ENCODE peak calls at places on chromosomes 2 and 18, in four cellular contexts. One of them, this sample, is unnamed. For H3K4me1, the result is how much of the 10 kb centered on the place peaks cover.

GRCh38 chr2:10342245-10342951 is 39.7 kb downstream of the HPCAL1 start:
- DNase-seq in heart right ventricle: no peak
- DNase-seq in GM23248: peak
- DNase-seq in left ventricle myocardium inferior: no peak
- DNase-seq in this sample: no peak

GRCh38 chr2:30923575-30923974 is 116.3 kb upstream of the CAPN13 start:
- DNase-seq in GM23248: no peak
- DNase-seq in left ventricle myocardium inferior: no peak
- DNase-seq in heart right ventricle: no peak
- DNase-seq in this sample: no peak

GRCh38 chr2:23386422-23387220 is 1.6 kb downstream of the KLHL29 start:
- DNase-seq in left ventricle myocardium inferior: peak
- DNase-seq in GM23248: peak
- DNase-seq in heart right ventricle: no peak
- DNase-seq in this sample: no peak

GRCh38 chr2:3823748-3824147 is 120.4 kb downstream of the DCDC2C start:
- DNase-seq in heart right ventricle: no peak
- DNase-seq in left ventricle myocardium inferior: no peak
- DNase-seq in GM23248: peak
- DNase-seq in this sample: no peak

GRCh38 chr2:194491409-194492115 is 1165.5 kb upstream of the SLC39A10 start:
- DNase-seq in GM23248: no peak
- DNase-seq in heart right ventricle: no peak
- DNase-seq in left ventricle myocardium inferior: no peak
- DNase-seq in this sample: no peak

GRCh38 chr2:119011910-119012209 is 69.9 kb downstream of the MARCO start:
- DNase-seq in left ventricle myocardium inferior: no peak
- DNase-seq in GM23248: no peak
- DNase-seq in heart right ventricle: no peak
- DNase-seq in this sample: no peak

GRCh38 chr2:159518321-159519005 is 97.9 kb downstream of the BAZ2B start:
- DNase-seq in left ventricle myocardium inferior: no peak
- DNase-seq in GM23248: no peak
- DNase-seq in heart right ventricle: no peak
- DNase-seq in this sample: no peak

GRCh38 chr18:56121669-56122068 is 516.7 kb downstream of the TXNL1 start:
- DNase-seq in left ventricle myocardium inferior: no peak
- DNase-seq in GM23248: no peak
- DNase-seq in heart right ventricle: no peak
- DNase-seq in this sample: no peak

GRCh38 chr18:76874643-76875389 is 52.5 kb downstream of the ZNF236 start:
- DNase-seq in GM23248: no peak
- DNase-seq in heart right ventricle: no peak
- DNase-seq in left ventricle myocardium inferior: no peak
- DNase-seq in this sample: no peak

GRCh38 chr18:9855686-9856085 is 30.1 kb upstream of the TXNDC2 start:
- DNase-seq in left ventricle myocardium inferior: no peak
- DNase-seq in GM23248: no peak
- DNase-seq in heart right ventricle: no peak
- DNase-seq in this sample: no peak

GRCh38 chr2:15259356-15259756 is 301.8 kb downstream of the NBAS start:
- DNase-seq in heart right ventricle: no peak
- DNase-seq in left ventricle myocardium inferior: no peak
- DNase-seq in GM23248: no peak
- DNase-seq in this sample: no peak

DNA sequence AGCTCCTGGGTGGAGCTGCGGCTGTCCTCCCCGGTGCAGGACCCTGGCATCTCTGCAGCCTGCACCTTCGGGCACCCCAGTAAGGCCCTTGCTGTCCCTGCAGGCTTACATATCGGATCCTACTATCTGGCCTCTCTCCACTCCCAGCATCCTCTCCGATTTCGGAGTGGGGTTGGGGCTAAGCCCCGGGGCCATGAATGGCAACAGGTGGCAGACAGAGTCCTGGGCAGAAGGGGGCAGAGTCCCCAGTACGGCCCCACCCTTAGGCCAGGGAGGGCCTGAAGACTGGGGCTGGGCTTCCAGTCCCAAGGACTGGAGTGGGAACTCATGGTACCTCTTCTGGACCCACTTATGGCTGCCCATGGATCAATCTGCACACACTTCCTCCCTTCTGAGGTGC is 180.4 kb upstream of the MC4R start:
- DNase-seq in GM23248: no peak
- DNase-seq in left ventricle myocardium inferior: no peak
- DNase-seq in heart right ventricle: no peak
- DNase-seq in this sample: no peak
- H3K4me1 ChIP-seq in GM23248: under half
- H3K4me1 ChIP-seq in left ventricle myocardium inferior: under half
- H3K4me1 ChIP-seq in heart right ventricle: under half
- H3K4me1 ChIP-seq in this sample: under half

GRCh38 chr2:237626813-237627451 is 455 bp upstream of the LRRFIP1 start:
- DNase-seq in left ventricle myocardium inferior: no peak
- DNase-seq in GM23248: peak
- DNase-seq in heart right ventricle: no peak
- DNase-seq in this sample: no peak
- H3K4me1 ChIP-seq in left ventricle myocardium inferior: half or more
- H3K4me1 ChIP-seq in GM23248: under half
- H3K4me1 ChIP-seq in heart right ventricle: half or more
- H3K4me1 ChIP-seq in this sample: under half

GRCh38 chr2:179266271-179266670 is 1.6 kb upstream of the SESTD1 start:
- DNase-seq in left ventricle myocardium inferior: no peak
- DNase-seq in GM23248: no peak
- DNase-seq in heart right ventricle: no peak
- DNase-seq in this sample: no peak
- H3K4me1 ChIP-seq in left ventricle myocardium inferior: under half
- H3K4me1 ChIP-seq in GM23248: under half
- H3K4me1 ChIP-seq in heart right ventricle: under half
- H3K4me1 ChIP-seq in this sample: under half

DNA sequence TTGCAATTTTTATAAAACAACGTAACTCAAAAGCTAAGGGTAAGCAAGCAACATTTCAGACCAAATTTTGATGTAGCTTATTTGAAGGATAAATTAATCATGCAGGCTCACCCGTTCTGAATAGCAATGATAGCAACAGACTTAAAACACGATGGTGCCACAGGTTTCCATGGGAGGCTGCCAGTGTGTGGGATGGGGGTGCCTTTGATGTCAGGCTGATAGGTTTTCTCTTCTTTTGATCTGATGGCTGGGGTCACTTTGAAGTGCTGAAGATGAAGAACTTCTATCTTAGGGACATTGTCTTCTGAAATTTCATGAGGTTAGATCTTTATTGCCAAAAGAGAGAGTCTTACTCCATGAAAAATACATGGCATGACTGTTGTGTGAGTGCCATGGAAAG is 206.8 kb downstream of the LPIN1 start:
- DNase-seq in left ventricle myocardium inferior: no peak
- DNase-seq in GM23248: no peak
- DNase-seq in heart right ventricle: no peak
- DNase-seq in this sample: no peak
- H3K4me1 ChIP-seq in left ventricle myocardium inferior: under half
- H3K4me1 ChIP-seq in GM23248: under half
- H3K4me1 ChIP-seq in heart right ventricle: under half
- H3K4me1 ChIP-seq in this sample: under half

GRCh38 chr2:175154670-175155082 is 13.3 kb downstream of the ATF2 start:
- DNase-seq in left ventricle myocardium inferior: no peak
- DNase-seq in GM23248: peak
- DNase-seq in heart right ventricle: no peak
- DNase-seq in this sample: no peak
- H3K4me1 ChIP-seq in left ventricle myocardium inferior: half or more
- H3K4me1 ChIP-seq in GM23248: under half
- H3K4me1 ChIP-seq in heart right ventricle: half or more
- H3K4me1 ChIP-seq in this sample: under half

GRCh38 chr2:64203131-64204005 is 59.1 kb upstream of the PELI1 start:
- DNase-seq in heart right ventricle: no peak
- DNase-seq in GM23248: peak
- DNase-seq in left ventricle myocardium inferior: no peak
- DNase-seq in this sample: no peak

GRCh38 chr2:64202206-64202864 is 58.1 kb upstream of the PELI1 start:
- DNase-seq in heart right ventricle: no peak
- DNase-seq in GM23248: peak
- DNase-seq in left ventricle myocardium inferior: no peak
- DNase-seq in this sample: no peak

GRCh38 chr2:64204006-64204632 is 59.9 kb upstream of the PELI1 start:
- DNase-seq in heart right ventricle: peak
- DNase-seq in GM23248: peak
- DNase-seq in left ventricle myocardium inferior: peak
- DNase-seq in this sample: no peak

GRCh38 chr2:64204716-64205115 is 60.5 kb upstream of the PELI1 start:
- DNase-seq in left ventricle myocardium inferior: no peak
- DNase-seq in heart right ventricle: no peak
- DNase-seq in GM23248: no peak
- DNase-seq in this sample: no peak

DNA sequence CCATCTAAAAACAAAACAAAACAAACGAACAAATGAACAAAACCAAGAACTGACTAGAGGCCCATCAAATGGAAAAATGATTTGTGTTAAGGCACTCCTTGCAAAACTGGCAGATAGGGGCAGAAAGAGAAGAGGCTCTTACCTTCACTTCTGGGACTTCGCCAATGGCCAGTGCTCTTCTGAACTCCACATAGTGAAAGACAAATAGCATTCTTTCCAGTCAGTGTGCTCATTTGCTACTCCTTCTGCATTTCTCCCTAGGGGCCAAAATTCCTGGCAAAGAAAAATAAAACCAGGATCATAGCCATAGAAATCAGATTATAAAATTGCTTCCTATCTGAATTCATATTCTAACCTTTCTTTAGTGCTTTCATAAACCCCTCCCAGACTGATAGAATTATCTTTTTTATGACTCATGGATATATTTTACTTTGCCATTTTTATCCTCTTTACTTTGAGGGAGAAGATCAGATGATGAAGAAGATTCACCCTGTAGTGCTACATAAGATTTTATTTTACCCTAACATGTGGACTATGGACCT is 56.9 kb upstream of the PELI1 start:
- DNase-seq in GM23248: peak
- DNase-seq in left ventricle myocardium inferior: no peak
- DNase-seq in heart right ventricle: peak
- DNase-seq in this sample: no peak
- H3K4me1 ChIP-seq in GM23248: under half
- H3K4me1 ChIP-seq in left ventricle myocardium inferior: under half
- H3K4me1 ChIP-seq in heart right ventricle: half or more
- H3K4me1 ChIP-seq in this sample: under half

GRCh38 chr2:69494126-69494525 is 56.9 kb upstream of the NFU1 start:
- DNase-seq in left ventricle myocardium inferior: no peak
- DNase-seq in heart right ventricle: no peak
- DNase-seq in GM23248: no peak
- DNase-seq in this sample: no peak

GRCh38 chr2:69493268-69493667 is 56.0 kb upstream of the NFU1 start:
- DNase-seq in GM23248: no peak
- DNase-seq in heart right ventricle: peak
- DNase-seq in left ventricle myocardium inferior: peak
- DNase-seq in this sample: no peak

GRCh38 chr2:69491864-69492263 is 54.6 kb upstream of the NFU1 start:
- DNase-seq in left ventricle myocardium inferior: no peak
- DNase-seq in GM23248: no peak
- DNase-seq in heart right ventricle: no peak
- DNase-seq in this sample: no peak

GRCh38 chr2:69490486-69490885 is 53.3 kb upstream of the NFU1 start:
- DNase-seq in heart right ventricle: no peak
- DNase-seq in left ventricle myocardium inferior: no peak
- DNase-seq in GM23248: no peak
- DNase-seq in this sample: no peak

DNA sequence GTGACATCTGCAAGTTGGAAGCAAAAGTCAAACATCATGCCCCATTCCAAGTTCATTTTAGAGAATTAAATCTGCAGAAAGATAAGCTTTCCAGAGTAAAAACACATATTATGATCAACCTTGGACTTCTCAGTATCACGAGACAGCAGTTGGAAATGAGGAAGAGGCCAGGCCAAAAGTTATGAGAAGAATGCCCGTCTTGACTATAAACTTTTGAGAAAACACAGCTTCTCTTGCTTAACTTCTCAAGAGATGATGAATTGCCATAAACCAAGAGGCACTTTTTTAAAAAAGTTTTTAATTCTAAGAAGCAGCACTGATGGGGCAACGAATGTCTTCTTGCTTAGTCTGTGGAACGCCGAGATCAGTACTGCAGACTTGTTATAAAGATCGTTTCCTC is 52.6 kb upstream of the NFU1 start:
- DNase-seq in GM23248: no peak
- DNase-seq in heart right ventricle: no peak
- DNase-seq in left ventricle myocardium inferior: no peak
- DNase-seq in this sample: no peak
- H3K4me1 ChIP-seq in GM23248: under half
- H3K4me1 ChIP-seq in heart right ventricle: under half
- H3K4me1 ChIP-seq in left ventricle myocardium inferior: under half
- H3K4me1 ChIP-seq in this sample: under half

DNA sequence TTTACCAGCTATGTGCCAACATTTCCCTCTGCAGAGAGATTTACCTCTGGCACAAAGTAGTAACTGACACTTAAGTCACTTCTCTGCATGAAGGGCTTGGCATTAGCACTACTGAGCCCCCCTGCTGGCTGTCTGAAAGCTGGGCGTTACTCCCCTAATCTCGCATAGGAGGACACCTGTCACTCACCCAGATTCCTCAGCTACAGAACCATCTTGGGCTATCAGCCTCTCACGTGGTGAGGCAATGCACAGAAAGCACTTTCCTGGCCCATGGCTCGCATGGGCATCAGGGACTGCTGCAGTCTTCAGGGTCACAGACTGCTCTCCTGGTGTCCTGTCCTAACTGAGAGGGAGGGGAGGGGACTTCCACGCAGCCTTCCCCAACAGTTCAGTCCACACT is 12.0 kb downstream of the SERPINE2 start:
- DNase-seq in heart right ventricle: no peak
- DNase-seq in GM23248: no peak
- DNase-seq in left ventricle myocardium inferior: no peak
- DNase-seq in this sample: no peak
- H3K4me1 ChIP-seq in heart right ventricle: under half
- H3K4me1 ChIP-seq in GM23248: under half
- H3K4me1 ChIP-seq in left ventricle myocardium inferior: under half
- H3K4me1 ChIP-seq in this sample: under half